ENCODE peak calls at places on chromosomes 4 and X, in nine cellular contexts. U, R, M, P, W, K, E, O and C are unnamed samples.

GRCh38 chr4:54318904-54319303 is 89.8 kb downstream of the PDGFRA start:
- DNase-seq in K (peak), E (no peak), M (peak), P (peak), R (no peak), W (peak), O (no peak), U (peak), C (no peak)

GRCh38 chrX:103310592-103311400 is at the start of gene BEX2:
- DNase-seq in M (peak), O (peak), E (peak), K (peak), P (peak), R (peak), U (peak), W (peak), C (peak)

GRCh38 chrX:74925210-74926088 is at the start of gene NEXMIF:
- DNase-seq in K (peak), M (peak), P (no peak), E (peak), W (no peak), R (no peak), U (peak), O (no peak), C (no peak)

GRCh38 chrX:67673741-67674274 is 130.0 kb downstream of the AR start:
- DNase-seq in E (no peak), O (no peak), K (peak), P (no peak), R (no peak), U (peak), W (no peak), M (no peak), C (no peak)

GRCh38 chr4:600166-600565 is 24.1 kb upstream of the TMEM271 start:
- DNase-seq in E (no peak), U (no peak), W (no peak), O (no peak), P (no peak), M (no peak), R (no peak), K (no peak), C (no peak)

GRCh38 chr4:81214518-81215218 is 354 bp downstream of the PRKG2 start:
- DNase-seq in W (peak), E (no peak), R (no peak), P (no peak), M (peak), U (peak), K (peak), O (no peak), C (peak)

GRCh38 chr4:181952478-181952877 is 290.7 kb upstream of the TENM3 start:
- DNase-seq in W (peak), K (peak), O (no peak), M (peak), R (no peak), P (no peak), U (peak), E (no peak), C (no peak)

GRCh38 chr4:43453058-43453457 is 560.5 kb downstream of the GRXCR1 start:
- DNase-seq in E (no peak), M (no peak), P (no peak), W (no peak), K (no peak), R (no peak), U (no peak), O (no peak), C (no peak)

GRCh38 chrX:14032383-14032782 is 2.7 kb upstream of the GEMIN8 start:
- DNase-seq in K (peak), W (peak), R (peak), E (peak), O (peak), U (peak), P (peak), M (peak), C (peak)

GRCh38 chr4:108492816-108493595 is 127.4 kb upstream of the RPL34 start:
- DNase-seq in U (peak), P (no peak), O (no peak), E (no peak), M (peak), K (peak), W (peak), R (no peak), C (no peak)

GRCh38 chrX:23736030-23736429 is 7.0 kb downstream of the ACOT9 start:
- DNase-seq in M (no peak), R (no peak), E (no peak), U (no peak), K (no peak), W (no peak), P (no peak), O (no peak), C (no peak)

GRCh38 chr4:3670521-3671519 is 95.4 kb upstream of the ADRA2C start:
- DNase-seq in E (no peak), R (no peak), U (no peak), W (no peak), P (no peak), K (no peak), M (no peak), O (no peak), C (no peak)

GRCh38 chr4:72857787-72858186 is 211.7 kb downstream of the COX18 start:
- DNase-seq in P (no peak), W (no peak), M (peak), K (no peak), O (no peak), U (peak), E (no peak), R (no peak), C (no peak)

GRCh38 chr4:52911684-52912294 is 49.7 kb downstream of the RASL11B start:
- DNase-seq in M (peak), K (peak), R (peak), P (peak), O (peak), E (peak), W (peak), U (peak), C (peak)

GRCh38 chr4:73454920-73455319 is 18.9 kb downstream of the AFP start:
- DNase-seq in O (no peak), E (no peak), P (no peak), U (no peak), W (no peak), K (no peak), R (no peak), M (no peak), C (no peak)